ENCODE peak calls at places on chromosomes 13 and 19, in seven cellular contexts. R, F, K, D, I, P and M are unnamed samples.

GRCh38 chr19:45402469-45403070 is 2.3 kb downstream of the PPP1R13L start:
- DNase-seq in R (peak), F (no peak), K (peak), D (no peak), I (no peak), P (no peak), M (no peak)

GRCh38 chr19:7142771-7143170 is 73.3 kb downstream of the ZNF557 start:
- DNase-seq in R (peak), F (no peak), K (no peak), D (no peak), I (no peak), P (no peak), M (no peak)

GRCh38 chr13:26502826-26503225 is 54.7 kb upstream of the WASF3 start:
- DNase-seq in R (no peak), F (no peak), K (peak), D (no peak), I (no peak), P (no peak), M (peak)

GRCh38 chr13:42393573-42394360 is 121.8 kb downstream of the AKAP11 start:
- DNase-seq in R (no peak), F (no peak), K (no peak), D (no peak), I (no peak), P (no peak), M (no peak)

GRCh38 chr13:98308525-98308911 is 131.4 kb upstream of the RNF113B start:
- DNase-seq in R (no peak), F (no peak), K (no peak), D (no peak), I (no peak), P (no peak), M (no peak)

GRCh38 chr13:76820759-76821158 is 65.4 kb downstream of the KCTD12 start:
- DNase-seq in R (no peak), F (no peak), K (peak), D (no peak), I (no peak), P (no peak), M (no peak)

GRCh38 chr13:109751477-109751876 is 34.9 kb downstream of the IRS2 start:
- DNase-seq in R (no peak), F (no peak), K (no peak), D (no peak), I (no peak), P (no peak), M (no peak)

GRCh38 chr19:13460045-13460444 is 46.2 kb downstream of the CACNA1A start:
- DNase-seq in R (no peak), F (no peak), K (no peak), D (no peak), I (no peak), P (no peak), M (no peak)

GRCh38 chr13:78572459-78572858 is 30.9 kb downstream of the POU4F1 start:
- DNase-seq in R (no peak), F (no peak), K (no peak), D (no peak), I (no peak), P (no peak), M (no peak)

GRCh38 chr13:98089246-98089645 is 53.6 kb upstream of the FARP1 start:
- DNase-seq in R (no peak), F (no peak), K (no peak), D (no peak), I (peak), P (no peak), M (no peak)

GRCh38 chr13:40221460-40222201 is 444.8 kb downstream of the FOXO1 start:
- DNase-seq in R (no peak), F (no peak), K (no peak), D (no peak), I (peak), P (no peak), M (no peak)

GRCh38 chr19:3218037-3218661 is 6.3 kb upstream of the CELF5 start:
- DNase-seq in R (no peak), F (no peak), K (no peak), D (no peak), I (no peak), P (no peak), M (no peak)

GRCh38 chr13:61339054-61339621 is 76.5 kb downstream of the PCDH20 start:
- DNase-seq in R (no peak), F (no peak), K (no peak), D (no peak), I (no peak), P (no peak), M (no peak)

GRCh38 chr19:45780448-45781281 is 1.6 kb downstream of the DMPK start:
- DNase-seq in R (peak), F (no peak), K (no peak), D (no peak), I (no peak), P (no peak), M (no peak)

GRCh38 chr13:97072297-97072696 is 78.0 kb upstream of the OXGR1 start:
- DNase-seq in R (no peak), F (no peak), K (no peak), D (no peak), I (no peak), P (no peak), M (no peak)

GRCh38 chr19:8461891-8462290 is 17.1 kb downstream of the HNRNPM start:
- DNase-seq in R (no peak), F (no peak), K (no peak), D (no peak), I (no peak), P (no peak), M (no peak)

GRCh38 chr13:48096670-48097069 is 1.8 kb upstream of the MED4 start:
- DNase-seq in R (no peak), F (no peak), K (no peak), D (no peak), I (no peak), P (no peak), M (no peak)